ENCODE peak calls at places on chromosomes 3 and 15, in four cellular contexts. One of them, this sample, is unnamed.

GRCh38 chr3:165852710-165853109 is 15.5 kb upstream of the BCHE start:
- DNase-seq in fibroblast of lung: peak
- DNase-seq in H1: no peak
- DNase-seq in GM23248: no peak
- DNase-seq in this sample: no peak

GRCh38 chr3:141851411-141851810 is 25.0 kb upstream of the ATP1B3 start:
- DNase-seq in fibroblast of lung: no peak
- DNase-seq in H1: no peak
- DNase-seq in GM23248: peak
- DNase-seq in this sample: no peak

GRCh38 chr3:184710870-184711365 is 946 bp downstream of the MAGEF1 start:
- DNase-seq in fibroblast of lung: peak
- DNase-seq in H1: peak
- DNase-seq in GM23248: peak
- DNase-seq in this sample: no peak

GRCh38 chr3:133238015-133238414 is 161.8 kb upstream of the BFSP2 start:
- DNase-seq in fibroblast of lung: peak
- DNase-seq in H1: no peak
- DNase-seq in GM23248: no peak
- DNase-seq in this sample: no peak

GRCh38 chr3:73037369-73037699 is 24.1 kb upstream of the EBLN2 start:
- DNase-seq in fibroblast of lung: peak
- DNase-seq in H1: no peak
- DNase-seq in GM23248: peak
- DNase-seq in this sample: no peak

GRCh38 chr15:57611938-57612337 is 20.2 kb downstream of the MYZAP start:
- DNase-seq in fibroblast of lung: no peak
- DNase-seq in H1: no peak
- DNase-seq in GM23248: peak
- DNase-seq in this sample: peak

GRCh38 chr3:148600902-148601765 is 96.6 kb upstream of the AGTR1 start:
- DNase-seq in fibroblast of lung: no peak
- DNase-seq in H1: no peak
- DNase-seq in GM23248: no peak
- DNase-seq in this sample: no peak

GRCh38 chr3:133880287-133880686 is 15.4 kb downstream of the RAB6B start:
- DNase-seq in fibroblast of lung: no peak
- DNase-seq in H1: no peak
- DNase-seq in GM23248: no peak
- DNase-seq in this sample: no peak

GRCh38 chr3:195230244-195230643 is 40.7 kb downstream of the XXYLT1 start:
- DNase-seq in fibroblast of lung: no peak
- DNase-seq in H1: no peak
- DNase-seq in GM23248: no peak
- DNase-seq in this sample: no peak

GRCh38 chr3:154178172-154178571 is 57.0 kb downstream of the ARHGEF26 start:
- DNase-seq in fibroblast of lung: no peak
- DNase-seq in H1: no peak
- DNase-seq in GM23248: no peak
- DNase-seq in this sample: no peak

GRCh38 chr3:71916747-71917369 is 131.9 kb upstream of the PROK2 start:
- DNase-seq in fibroblast of lung: peak
- DNase-seq in H1: no peak
- DNase-seq in GM23248: peak
- DNase-seq in this sample: no peak

GRCh38 chr3:146953523-146954125 is 348.5 kb upstream of the PLSCR5 start:
- DNase-seq in fibroblast of lung: peak
- DNase-seq in H1: no peak
- DNase-seq in GM23248: peak
- DNase-seq in this sample: peak

GRCh38 chr3:138369151-138369900 is 20.9 kb downstream of the MRAS start:
- DNase-seq in fibroblast of lung: no peak
- DNase-seq in H1: no peak
- DNase-seq in GM23248: no peak
- DNase-seq in this sample: no peak

GRCh38 chr3:15513121-15513520 is 8.4 kb downstream of the COLQ start:
- DNase-seq in fibroblast of lung: no peak
- DNase-seq in H1: no peak
- DNase-seq in GM23248: no peak
- DNase-seq in this sample: no peak

GRCh38 chr3:113914646-113915045 is 33.2 kb upstream of the ZDHHC23 start:
- DNase-seq in fibroblast of lung: peak
- DNase-seq in H1: no peak
- DNase-seq in GM23248: peak
- DNase-seq in this sample: no peak

GRCh38 chr15:36426696-36427095 is 152.7 kb upstream of the CDIN1 start:
- DNase-seq in fibroblast of lung: no peak
- DNase-seq in H1: no peak
- DNase-seq in GM23248: no peak
- DNase-seq in this sample: no peak

GRCh38 chr3:64388886-64389285 is 163.6 kb upstream of the PRICKLE2 start:
- DNase-seq in fibroblast of lung: peak
- DNase-seq in H1: no peak
- DNase-seq in GM23248: no peak
- DNase-seq in this sample: no peak

GRCh38 chr3:161551697-161552096 is 55.1 kb downstream of the OTOL1 start:
- DNase-seq in fibroblast of lung: no peak
- DNase-seq in H1: no peak
- DNase-seq in GM23248: no peak
- DNase-seq in this sample: no peak

GRCh38 chr3:171192176-171192854 is 165.8 kb upstream of the SLC2A2 start:
- DNase-seq in fibroblast of lung: peak
- DNase-seq in H1: no peak
- DNase-seq in GM23248: peak
- DNase-seq in this sample: no peak

GRCh38 chr15:88394553-88395159 is 72.5 kb downstream of the MRPL46 start:
- DNase-seq in fibroblast of lung: peak
- DNase-seq in H1: no peak
- DNase-seq in GM23248: peak
- DNase-seq in this sample: no peak

GRCh38 chr3:31922962-31923361 is 58.1 kb downstream of the OSBPL10 start:
- DNase-seq in fibroblast of lung: no peak
- DNase-seq in H1: no peak
- DNase-seq in GM23248: no peak
- DNase-seq in this sample: no peak

GRCh38 chr3:25468866-25469319 is 40.8 kb downstream of the RARB start:
- DNase-seq in fibroblast of lung: peak
- DNase-seq in H1: no peak
- DNase-seq in GM23248: peak
- DNase-seq in this sample: peak

GRCh38 chr3:28575100-28575747 is 226.6 kb upstream of the AZI2 start:
- DNase-seq in fibroblast of lung: no peak
- DNase-seq in H1: no peak
- DNase-seq in GM23248: peak
- DNase-seq in this sample: peak

GRCh38 chr3:14563946-14564539 is 23.9 kb upstream of the GRIP2 start:
- DNase-seq in fibroblast of lung: no peak
- DNase-seq in H1: no peak
- DNase-seq in GM23248: no peak
- DNase-seq in this sample: no peak

GRCh38 chr3:47000198-47000815 is 20.8 kb downstream of the NBEAL2 start:
- DNase-seq in fibroblast of lung: no peak
- DNase-seq in H1: no peak
- DNase-seq in GM23248: peak
- DNase-seq in this sample: no peak

GRCh38 chr3:29176501-29176900 is 104.4 kb upstream of the RBMS3 start:
- DNase-seq in fibroblast of lung: no peak
- DNase-seq in H1: no peak
- DNase-seq in GM23248: no peak
- DNase-seq in this sample: peak

GRCh38 chr3:170705136-170705535 is 119.3 kb upstream of the SLC7A14 start:
- DNase-seq in fibroblast of lung: no peak
- DNase-seq in H1: no peak
- DNase-seq in GM23248: no peak
- DNase-seq in this sample: no peak

GRCh38 chr3:50365080-50365841 is 5.9 kb upstream of the TMEM115 start:
- DNase-seq in fibroblast of lung: peak
- DNase-seq in H1: peak
- DNase-seq in GM23248: peak
- DNase-seq in this sample: peak

GRCh38 chr3:157376596-157377300 is 59.9 kb upstream of the PTX3 start:
- DNase-seq in fibroblast of lung: peak
- DNase-seq in H1: no peak
- DNase-seq in GM23248: no peak
- DNase-seq in this sample: peak

GRCh38 chr3:138082085-138082991 is 33.1 kb downstream of the DZIP1L start:
- DNase-seq in fibroblast of lung: peak
- DNase-seq in H1: no peak
- DNase-seq in GM23248: peak
- DNase-seq in this sample: no peak

GRCh38 chr3:50294492-50295403 is 2.5 kb upstream of the IFRD2 start:
- DNase-seq in fibroblast of lung: no peak
- DNase-seq in H1: no peak
- DNase-seq in GM23248: no peak
- DNase-seq in this sample: peak

GRCh38 chr15:23467110-23467600 is 20.1 kb upstream of the GOLGA6L2 start:
- DNase-seq in fibroblast of lung: peak
- DNase-seq in H1: no peak
- DNase-seq in GM23248: peak
- DNase-seq in this sample: peak

GRCh38 chr15:59296181-59296617 is 76.5 kb downstream of the MYO1E start:
- DNase-seq in fibroblast of lung: peak
- DNase-seq in H1: no peak
- DNase-seq in GM23248: peak
- DNase-seq in this sample: no peak

GRCh38 chr15:52150043-52150825 is 37.7 kb upstream of the BCL2L10 start:
- DNase-seq in fibroblast of lung: no peak
- DNase-seq in H1: peak
- DNase-seq in GM23248: no peak
- DNase-seq in this sample: no peak

GRCh38 chr15:30919877-30920550 is 16.3 kb downstream of the FAN1 start:
- DNase-seq in fibroblast of lung: no peak
- DNase-seq in H1: no peak
- DNase-seq in GM23248: no peak
- DNase-seq in this sample: no peak
- H3K4me2 ChIP-seq in fibroblast of lung: no peak
- H3K4me2 ChIP-seq in H1: no peak
- H3K4me2 ChIP-seq in GM23248: no peak
- H3K4me2 ChIP-seq in this sample: no peak

GRCh38 chr3:37115451-37115850 is 58.9 kb downstream of the LRRFIP2 start:
- DNase-seq in fibroblast of lung: peak
- DNase-seq in H1: no peak
- DNase-seq in GM23248: peak
- DNase-seq in this sample: no peak
- H3K27ac ChIP-seq in fibroblast of lung: peak
- H3K27ac ChIP-seq in H1: no peak
- H3K27ac ChIP-seq in GM23248: peak
- H3K27ac ChIP-seq in this sample: no peak

GRCh38 chr3:172519740-172520139 is 3.5 kb downstream of the TNFSF10 start:
- DNase-seq in fibroblast of lung: no peak
- DNase-seq in H1: no peak
- DNase-seq in GM23248: no peak
- DNase-seq in this sample: no peak

GRCh38 chr3:172516318-172517214 is 6.7 kb downstream of the TNFSF10 start:
- DNase-seq in fibroblast of lung: peak
- DNase-seq in H1: no peak
- DNase-seq in GM23248: peak
- DNase-seq in this sample: no peak

GRCh38 chr3:172520332-172520831 is 2.8 kb downstream of the TNFSF10 start:
- DNase-seq in fibroblast of lung: peak
- DNase-seq in H1: no peak
- DNase-seq in GM23248: peak
- DNase-seq in this sample: no peak

GRCh38 chr3:172519241-172519640 is 4.0 kb downstream of the TNFSF10 start:
- DNase-seq in fibroblast of lung: no peak
- DNase-seq in H1: no peak
- DNase-seq in GM23248: no peak
- DNase-seq in this sample: no peak

DNA sequence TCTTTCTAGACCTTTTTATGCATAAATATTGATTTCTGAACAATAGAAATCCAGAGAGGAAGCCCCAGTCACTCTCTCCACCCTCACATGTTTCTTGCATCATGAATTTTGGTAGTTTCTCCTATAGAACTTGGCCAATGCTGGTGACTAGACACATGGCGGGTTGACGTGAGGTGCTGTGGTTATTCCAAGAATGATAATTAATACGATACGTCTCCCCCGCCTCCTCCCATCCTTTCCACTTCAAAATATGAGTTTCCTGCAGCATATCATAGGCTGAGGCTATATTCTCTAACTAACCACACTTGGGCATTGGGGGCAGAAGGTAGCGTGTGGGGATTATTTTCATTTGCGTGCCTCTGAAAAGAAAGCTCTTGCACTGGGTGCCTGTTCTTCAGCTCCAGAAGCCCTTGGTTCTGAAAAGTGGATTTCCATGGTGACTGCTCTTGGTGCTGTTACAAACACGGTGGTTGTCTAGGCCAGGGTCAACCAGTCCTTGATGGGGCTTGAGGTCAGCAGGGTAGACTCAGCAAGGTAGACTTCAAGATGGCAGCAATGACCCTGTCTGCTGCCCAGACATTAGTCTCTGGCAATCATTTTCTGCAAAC is 5.3 kb downstream of the TNFSF10 start:
- DNase-seq in fibroblast of lung: no peak
- DNase-seq in H1: no peak
- DNase-seq in GM23248: peak
- DNase-seq in this sample: no peak
- H3K4me3 ChIP-seq in fibroblast of lung: no peak
- H3K4me3 ChIP-seq in H1: no peak
- H3K4me3 ChIP-seq in GM23248: no peak
- H3K4me3 ChIP-seq in this sample: no peak

GRCh38 chr3:66237551-66237950 is 16.8 kb downstream of the SLC25A26 start:
- DNase-seq in fibroblast of lung: no peak
- DNase-seq in H1: no peak
- DNase-seq in GM23248: no peak
- DNase-seq in this sample: no peak

GRCh38 chr3:66239513-66240135 is 18.8 kb downstream of the SLC25A26 start:
- DNase-seq in fibroblast of lung: no peak
- DNase-seq in H1: no peak
- DNase-seq in GM23248: no peak
- DNase-seq in this sample: no peak

GRCh38 chr3:66241466-66241865 is 20.7 kb downstream of the SLC25A26 start:
- DNase-seq in fibroblast of lung: no peak
- DNase-seq in H1: no peak
- DNase-seq in GM23248: no peak
- DNase-seq in this sample: no peak

DNA sequence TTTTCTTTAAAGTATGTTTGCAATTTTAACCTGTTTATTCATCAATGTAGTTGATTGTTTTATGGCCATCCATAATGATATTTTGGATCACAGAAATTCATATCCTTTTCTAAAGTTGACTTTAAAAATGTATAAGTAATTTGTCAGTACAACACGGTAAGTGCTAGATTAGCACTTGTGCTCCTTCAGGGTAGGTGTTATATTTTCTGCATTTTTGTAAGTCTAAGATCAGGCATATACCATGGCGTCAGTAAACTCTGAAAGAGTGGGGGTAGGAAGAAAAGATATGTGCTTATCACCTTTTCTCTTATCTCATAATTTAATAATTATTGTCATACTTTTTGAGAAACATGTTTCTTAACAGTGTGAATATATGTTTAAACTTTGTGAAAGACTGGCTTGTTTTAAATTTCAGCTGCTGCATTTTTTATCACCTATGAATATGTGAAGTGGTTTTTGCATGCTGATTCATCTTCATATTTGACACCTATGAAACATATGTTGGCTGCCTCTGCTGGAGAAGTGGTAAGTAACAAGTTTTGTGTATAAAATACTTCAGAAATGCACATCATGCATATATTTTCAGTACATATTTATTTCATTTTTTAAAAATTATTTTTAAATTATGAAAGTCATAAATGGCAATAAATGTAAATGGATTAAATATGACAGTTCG is 22.1 kb downstream of the SLC25A26 start:
- DNase-seq in fibroblast of lung: no peak
- DNase-seq in H1: no peak
- DNase-seq in GM23248: peak
- DNase-seq in this sample: no peak
- H3K4me2 ChIP-seq in fibroblast of lung: no peak
- H3K4me2 ChIP-seq in H1: no peak
- H3K4me2 ChIP-seq in GM23248: no peak
- H3K4me2 ChIP-seq in this sample: no peak

This sample was measured in neural progenitor cell.